ENCODE peak calls at places on chromosomes 1 and 21, in five cellular contexts. One of them, this sample, is unnamed.

GRCh38 chr1:50105430-50105829 is 3.3 kb upstream of the ELAVL4 start:
- DNase-seq in upper lobe of right lung: no peak
- DNase-seq in AG04450: no peak
- DNase-seq in CD4-positive, alpha-beta T cell: no peak
- DNase-seq in dorsolateral prefrontal cortex: no peak
- DNase-seq in this sample: no peak

GRCh38 chr1:225627304-225627947 is 25.5 kb downstream of the ENAH start:
- DNase-seq in upper lobe of right lung: no peak
- DNase-seq in AG04450: no peak
- DNase-seq in CD4-positive, alpha-beta T cell: no peak
- DNase-seq in dorsolateral prefrontal cortex: no peak
- DNase-seq in this sample: no peak

GRCh38 chr1:71014110-71014509 is 33.5 kb downstream of the PTGER3 start:
- DNase-seq in AG04450: no peak
- DNase-seq in CD4-positive, alpha-beta T cell: no peak
- DNase-seq in upper lobe of right lung: no peak
- DNase-seq in dorsolateral prefrontal cortex: no peak
- DNase-seq in this sample: no peak

GRCh38 chr1:203465943-203466342 is 9.7 kb upstream of the PRELP start:
- DNase-seq in AG04450: no peak
- DNase-seq in CD4-positive, alpha-beta T cell: no peak
- DNase-seq in upper lobe of right lung: no peak
- DNase-seq in dorsolateral prefrontal cortex: no peak
- DNase-seq in this sample: no peak

GRCh38 chr1:172742599-172743500 is 83.9 kb downstream of the FASLG start:
- DNase-seq in AG04450: no peak
- DNase-seq in dorsolateral prefrontal cortex: no peak
- DNase-seq in upper lobe of right lung: no peak
- DNase-seq in CD4-positive, alpha-beta T cell: no peak
- DNase-seq in this sample: no peak

GRCh38 chr1:903721-904270 is 19.9 kb upstream of the SAMD11 start:
- DNase-seq in CD4-positive, alpha-beta T cell: no peak
- DNase-seq in upper lobe of right lung: peak; percentile 65
- DNase-seq in AG04450: no peak
- DNase-seq in dorsolateral prefrontal cortex: peak; percentile 42
- DNase-seq in this sample: no peak

GRCh38 chr1:231959225-231959884 is 332.8 kb downstream of the DISC1 start:
- DNase-seq in upper lobe of right lung: no peak
- DNase-seq in AG04450: no peak
- DNase-seq in CD4-positive, alpha-beta T cell: no peak
- DNase-seq in dorsolateral prefrontal cortex: no peak
- DNase-seq in this sample: no peak

GRCh38 chr1:75937034-75937433 is 4.8 kb upstream of the ASB17 start:
- DNase-seq in dorsolateral prefrontal cortex: no peak
- DNase-seq in upper lobe of right lung: no peak
- DNase-seq in CD4-positive, alpha-beta T cell: no peak
- DNase-seq in AG04450: peak; percentile 15
- DNase-seq in this sample: no peak

GRCh38 chr1:11568687-11569086 is 85.5 kb downstream of the FBXO2 start:
- DNase-seq in upper lobe of right lung: no peak
- DNase-seq in dorsolateral prefrontal cortex: no peak
- DNase-seq in AG04450: no peak
- DNase-seq in CD4-positive, alpha-beta T cell: no peak
- DNase-seq in this sample: no peak

DNA sequence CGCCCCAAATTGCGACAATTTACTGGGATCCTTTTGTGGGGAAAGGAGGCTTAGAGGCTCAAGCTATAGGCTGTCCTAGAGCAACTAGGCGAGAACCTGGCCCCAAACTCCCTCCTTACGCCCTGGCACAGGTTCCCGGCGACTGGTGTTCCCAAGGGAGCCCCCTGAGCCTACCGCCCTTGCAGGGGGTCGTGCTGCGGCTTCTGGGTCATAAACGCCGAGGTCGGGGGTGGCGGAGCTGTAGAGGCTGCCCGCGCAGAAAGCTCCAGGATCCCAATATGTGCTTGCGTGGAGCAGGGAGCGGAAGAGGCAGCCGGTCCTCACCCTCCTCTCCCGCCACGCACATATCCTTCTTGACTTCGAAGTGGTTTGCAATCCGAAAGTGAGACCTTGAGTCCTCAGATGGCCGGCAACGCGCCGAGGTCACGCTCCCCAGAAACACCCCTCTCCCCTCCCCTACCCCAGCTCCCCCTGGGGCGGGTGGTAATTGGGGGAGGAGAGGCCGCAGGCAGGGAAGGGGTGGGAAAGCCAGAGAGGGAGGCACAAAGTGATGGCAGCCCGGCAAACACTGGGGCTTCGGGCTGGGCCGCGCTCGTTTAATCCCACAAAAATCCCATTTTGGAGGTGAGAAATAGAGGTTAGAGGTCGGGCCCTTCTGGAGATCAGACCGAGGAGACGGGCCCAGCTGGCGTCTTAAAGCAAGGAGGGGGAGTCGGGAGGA is 6.2 kb downstream of the SIM2 start:
- DNase-seq in CD4-positive, alpha-beta T cell: no peak
- DNase-seq in dorsolateral prefrontal cortex: no peak
- DNase-seq in AG04450: no peak
- DNase-seq in upper lobe of right lung: no peak
- DNase-seq in this sample: no peak
- H3K27ac ChIP-seq in CD4-positive, alpha-beta T cell: no peak overlapping the region
- H3K27ac ChIP-seq in dorsolateral prefrontal cortex: no peak overlapping the region
- H3K27ac ChIP-seq in AG04450: no peak overlapping the region
- H3K27ac ChIP-seq in upper lobe of right lung: no peak overlapping the region
- H3K27ac ChIP-seq in this sample: no peak overlapping the region

DNA sequence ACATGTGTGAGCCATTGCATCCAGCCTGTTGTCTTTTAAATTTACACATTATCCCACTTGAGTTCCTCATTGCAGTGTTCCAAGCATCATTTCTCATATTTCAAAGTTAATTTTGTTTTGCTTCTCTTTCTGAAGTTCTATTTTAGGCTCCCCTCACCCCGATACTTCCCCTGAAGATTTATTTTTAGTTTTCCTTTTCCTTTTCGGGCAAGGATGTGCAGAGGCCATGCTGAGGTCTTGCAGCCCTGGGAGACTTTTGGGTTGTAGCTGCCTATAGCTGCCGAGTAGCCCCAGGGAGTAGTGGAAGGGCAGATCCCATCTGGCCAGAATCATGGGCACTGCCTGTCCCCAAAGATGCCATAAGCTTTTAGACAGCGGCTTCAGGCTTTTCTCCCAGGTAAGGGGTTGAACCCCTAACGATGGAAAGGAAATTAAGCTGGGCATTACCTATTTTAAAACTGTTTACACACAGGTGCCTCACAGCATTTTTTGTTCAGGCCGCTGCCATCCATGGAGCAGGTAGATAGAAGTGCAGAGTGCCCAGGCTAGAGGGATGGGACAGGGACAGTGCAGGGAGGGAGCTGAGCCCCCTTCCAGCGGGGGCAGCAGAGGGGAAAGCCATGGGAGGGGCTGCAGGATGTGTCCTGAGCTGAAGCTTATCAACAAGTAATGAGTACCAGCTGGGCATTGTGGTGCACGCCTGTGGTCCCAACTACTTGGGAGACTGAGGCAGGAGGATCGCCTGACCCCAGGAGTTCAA is 15.9 kb downstream of the PSEN2 start:
- DNase-seq in dorsolateral prefrontal cortex: no peak
- DNase-seq in upper lobe of right lung: no peak
- DNase-seq in CD4-positive, alpha-beta T cell: no peak
- DNase-seq in AG04450: no peak
- DNase-seq in this sample: no peak
- H3K27ac ChIP-seq in dorsolateral prefrontal cortex: no peak overlapping the region
- H3K27ac ChIP-seq in upper lobe of right lung: no peak overlapping the region
- H3K27ac ChIP-seq in CD4-positive, alpha-beta T cell: no peak overlapping the region
- H3K27ac ChIP-seq in AG04450: no peak overlapping the region
- H3K27ac ChIP-seq in this sample: no peak overlapping the region

DNA sequence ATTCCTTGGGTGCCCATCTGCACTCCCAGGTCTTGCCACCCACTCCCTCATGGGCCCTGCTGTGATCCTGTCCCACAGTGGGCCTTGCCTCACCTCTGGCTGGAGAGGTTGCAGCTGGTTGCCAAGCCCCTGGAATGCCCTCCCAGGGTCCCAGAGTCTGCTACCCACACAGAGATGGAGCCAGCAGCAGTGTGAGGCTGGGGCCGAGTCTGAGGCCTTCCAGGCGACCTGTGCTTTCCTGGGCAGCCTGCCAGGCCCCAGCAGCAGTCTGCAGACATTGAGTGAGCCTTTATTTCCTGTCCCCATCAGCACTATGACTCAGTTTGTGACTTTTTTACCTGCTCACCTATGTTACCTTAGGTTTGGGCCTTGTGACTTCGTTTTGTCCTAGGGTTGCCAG is 25.0 kb upstream of the TSPAN2 start:
- DNase-seq in dorsolateral prefrontal cortex: no peak
- DNase-seq in CD4-positive, alpha-beta T cell: peak; percentile 16
- DNase-seq in AG04450: no peak
- DNase-seq in upper lobe of right lung: no peak
- DNase-seq in this sample: no peak
- H3K27ac ChIP-seq in dorsolateral prefrontal cortex: no peak overlapping the region
- H3K27ac ChIP-seq in CD4-positive, alpha-beta T cell: no peak overlapping the region
- H3K27ac ChIP-seq in AG04450: no peak overlapping the region
- H3K27ac ChIP-seq in upper lobe of right lung: no peak overlapping the region
- H3K27ac ChIP-seq in this sample: no peak overlapping the region

DNA sequence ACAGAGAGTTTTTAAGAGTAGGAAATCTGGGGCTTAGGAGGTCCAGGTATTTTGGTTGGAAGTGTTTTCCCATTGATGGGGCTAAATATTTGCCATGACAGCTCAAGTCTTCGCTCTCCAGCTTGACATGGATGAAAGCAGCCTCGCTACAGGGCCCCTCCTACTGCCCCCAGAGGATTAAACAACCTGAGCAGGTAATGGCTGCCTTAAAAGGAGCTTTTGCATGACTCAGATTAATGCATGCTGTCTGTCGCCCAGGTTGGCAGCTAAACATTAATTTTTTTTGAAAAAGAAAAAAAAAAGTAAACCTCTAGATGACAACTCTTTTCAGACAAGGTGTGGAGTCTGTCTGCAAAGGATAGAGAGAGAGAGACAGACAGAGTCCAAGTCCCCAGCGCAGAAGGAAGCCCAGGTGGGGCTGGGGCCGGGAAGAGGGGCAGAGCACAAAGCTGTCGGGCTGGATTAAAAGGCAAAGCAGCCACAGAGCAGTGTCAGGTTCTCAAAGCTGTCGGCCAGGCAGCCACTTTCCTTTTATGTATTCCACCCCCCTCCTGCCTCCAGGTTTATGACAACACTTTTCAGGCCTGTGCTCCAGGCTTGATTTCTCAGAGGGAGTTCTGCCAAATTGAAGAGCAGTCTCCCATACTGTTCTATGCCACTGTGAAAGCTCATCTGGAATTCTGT is 127.9 kb downstream of the CLIC6 start:
- DNase-seq in CD4-positive, alpha-beta T cell: no peak
- DNase-seq in AG04450: no peak
- DNase-seq in dorsolateral prefrontal cortex: no peak
- DNase-seq in upper lobe of right lung: no peak
- DNase-seq in this sample: no peak
- H3K27ac ChIP-seq in CD4-positive, alpha-beta T cell: no peak overlapping the region
- H3K27ac ChIP-seq in AG04450: peak overlapping the region; percentile 55
- H3K27ac ChIP-seq in dorsolateral prefrontal cortex: no peak overlapping the region
- H3K27ac ChIP-seq in upper lobe of right lung: peak overlapping the region; percentile 52
- H3K27ac ChIP-seq in this sample: no peak overlapping the region

GRCh38 chr21:35491114-35491513 is 442.0 kb upstream of the RUNX1 start:
- DNase-seq in AG04450: no peak
- DNase-seq in upper lobe of right lung: no peak
- DNase-seq in dorsolateral prefrontal cortex: no peak
- DNase-seq in CD4-positive, alpha-beta T cell: no peak
- DNase-seq in this sample: no peak
- H3K27ac ChIP-seq in AG04450: no peak overlapping the region
- H3K27ac ChIP-seq in upper lobe of right lung: no peak overlapping the region
- H3K27ac ChIP-seq in dorsolateral prefrontal cortex: no peak overlapping the region
- H3K27ac ChIP-seq in CD4-positive, alpha-beta T cell: no peak overlapping the region
- H3K27ac ChIP-seq in this sample: no peak overlapping the region

GRCh38 chr1:222589462-222590302 is at the start of gene TAF1A:
- DNase-seq in dorsolateral prefrontal cortex: peak; percentile 84
- DNase-seq in CD4-positive, alpha-beta T cell: peak; percentile 77
- DNase-seq in AG04450: peak; percentile 42
- DNase-seq in upper lobe of right lung: peak; percentile 93
- DNase-seq in this sample: peak; percentile 74
- H3K27ac ChIP-seq in dorsolateral prefrontal cortex: peak within 1 kb of the TSS; percentile 57
- H3K27ac ChIP-seq in CD4-positive, alpha-beta T cell: peak within 1 kb of the TSS; percentile 67
- H3K27ac ChIP-seq in AG04450: peak within 1 kb of the TSS; percentile 41
- H3K27ac ChIP-seq in upper lobe of right lung: peak within 1 kb of the TSS; percentile 80
- H3K27ac ChIP-seq in this sample: peak within 1 kb of the TSS; percentile 77

DNA sequence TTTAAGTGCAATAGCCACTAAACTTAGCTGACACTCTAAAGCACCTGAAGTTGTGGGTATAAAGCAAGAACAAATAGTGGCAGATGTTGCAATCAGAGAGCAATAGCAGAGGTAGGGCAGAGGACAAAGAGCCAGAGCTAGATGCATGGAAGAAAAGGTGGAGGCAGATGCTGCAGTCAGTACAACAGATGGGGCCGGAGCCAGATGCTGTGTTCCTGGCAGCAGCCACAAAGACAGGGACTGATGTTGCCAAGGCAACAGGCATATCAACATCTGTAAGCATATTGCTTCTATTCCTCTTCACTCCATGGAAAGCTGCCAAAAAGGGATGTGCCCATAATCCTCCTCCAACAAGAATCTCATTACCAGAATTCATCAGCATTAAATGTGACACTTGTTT is 108.0 kb downstream of the TNNI3K start:
- DNase-seq in AG04450: no peak
- DNase-seq in CD4-positive, alpha-beta T cell: no peak
- DNase-seq in upper lobe of right lung: no peak
- DNase-seq in dorsolateral prefrontal cortex: no peak
- DNase-seq in this sample: no peak
- H3K27ac ChIP-seq in AG04450: no peak overlapping the region
- H3K27ac ChIP-seq in CD4-positive, alpha-beta T cell: no peak overlapping the region
- H3K27ac ChIP-seq in upper lobe of right lung: no peak overlapping the region
- H3K27ac ChIP-seq in dorsolateral prefrontal cortex: no peak overlapping the region
- H3K27ac ChIP-seq in this sample: no peak overlapping the region

GRCh38 chr21:46634966-46635323 is 529 bp upstream of the PRMT2 start:
- DNase-seq in AG04450: peak; percentile 70
- DNase-seq in dorsolateral prefrontal cortex: peak; percentile 83
- DNase-seq in upper lobe of right lung: no peak
- DNase-seq in CD4-positive, alpha-beta T cell: peak; percentile 35
- DNase-seq in this sample: peak; percentile 78

GRCh38 chr21:46635324-46636180 is at the start of gene PRMT2:
- DNase-seq in dorsolateral prefrontal cortex: peak; percentile 94
- DNase-seq in upper lobe of right lung: peak; percentile 99
- DNase-seq in CD4-positive, alpha-beta T cell: peak; percentile 97
- DNase-seq in AG04450: peak; percentile 95
- DNase-seq in this sample: peak; percentile 96

GRCh38 chr21:46636181-46636512 is 673 bp downstream of the PRMT2 start:
- DNase-seq in AG04450: no peak
- DNase-seq in upper lobe of right lung: no peak
- DNase-seq in dorsolateral prefrontal cortex: no peak
- DNase-seq in CD4-positive, alpha-beta T cell: no peak
- DNase-seq in this sample: no peak

GRCh38 chr21:46633561-46633960 is 1.9 kb upstream of the PRMT2 start:
- DNase-seq in upper lobe of right lung: no peak
- DNase-seq in dorsolateral prefrontal cortex: no peak
- DNase-seq in AG04450: no peak
- DNase-seq in CD4-positive, alpha-beta T cell: no peak
- DNase-seq in this sample: no peak

GRCh38 chr21:46634427-46634826 is 1.0 kb upstream of the PRMT2 start:
- DNase-seq in AG04450: no peak
- DNase-seq in dorsolateral prefrontal cortex: no peak
- DNase-seq in upper lobe of right lung: peak; percentile 53
- DNase-seq in CD4-positive, alpha-beta T cell: no peak
- DNase-seq in this sample: no peak
- H3K27ac ChIP-seq in AG04450: peak overlapping the region; percentile 94
- H3K27ac ChIP-seq in dorsolateral prefrontal cortex: peak overlapping the region; percentile 99
- H3K27ac ChIP-seq in upper lobe of right lung: peak overlapping the region; percentile 99
- H3K27ac ChIP-seq in CD4-positive, alpha-beta T cell: peak overlapping the region; percentile 97
- H3K27ac ChIP-seq in this sample: peak overlapping the region; percentile 98

This sample was measured in substantia nigra.